ENCODE peak calls at places on chromosome 16, in seven cellular contexts. One of them, this sample, is unnamed.
A peak's percentile ranks its signal among the peaks of the same experiment; 100 is the strongest.

GRCh38 chr16:48628359-48628985 is 18.5 kb upstream of the N4BP1 start:
- DNase-seq in RWPE1: no peak
- DNase-seq in heart left ventricle: no peak
- DNase-seq in upper lobe of left lung: peak; percentile 15
- DNase-seq in mammary epithelial cell: no peak
- DNase-seq in fibroblast of lung: no peak
- DNase-seq in WTC11: no peak
- DNase-seq in this sample: no peak

GRCh38 chr16:72085002-72085401 is 8.4 kb downstream of the TXNL4B start:
- DNase-seq in fibroblast of lung: no peak
- DNase-seq in upper lobe of left lung: no peak
- DNase-seq in mammary epithelial cell: no peak
- DNase-seq in WTC11: no peak
- DNase-seq in RWPE1: no peak
- DNase-seq in heart left ventricle: peak; percentile 58
- DNase-seq in this sample: no peak

GRCh38 chr16:81567987-81568748 is 123.6 kb downstream of the CMIP start:
- DNase-seq in mammary epithelial cell: peak; percentile 81
- DNase-seq in RWPE1: peak; percentile 83
- DNase-seq in heart left ventricle: no peak
- DNase-seq in fibroblast of lung: peak; percentile 61
- DNase-seq in upper lobe of left lung: peak; percentile 54
- DNase-seq in WTC11: no peak
- DNase-seq in this sample: peak; percentile 24

GRCh38 chr16:52212841-52213240 is 334.1 kb downstream of the TOX3 start:
- DNase-seq in upper lobe of left lung: no peak
- DNase-seq in mammary epithelial cell: no peak
- DNase-seq in RWPE1: no peak
- DNase-seq in heart left ventricle: no peak
- DNase-seq in WTC11: no peak
- DNase-seq in fibroblast of lung: no peak
- DNase-seq in this sample: no peak

GRCh38 chr16:83940157-83940556 is 12.9 kb upstream of the OSGIN1 start:
- DNase-seq in WTC11: no peak
- DNase-seq in heart left ventricle: no peak
- DNase-seq in upper lobe of left lung: no peak
- DNase-seq in RWPE1: no peak
- DNase-seq in fibroblast of lung: no peak
- DNase-seq in mammary epithelial cell: no peak
- DNase-seq in this sample: no peak

GRCh38 chr16:4315185-4316102 is at the start of gene GLIS2:
- DNase-seq in upper lobe of left lung: peak; percentile 82
- DNase-seq in WTC11: peak; percentile 82
- DNase-seq in RWPE1: peak; percentile 81
- DNase-seq in fibroblast of lung: peak; percentile 86
- DNase-seq in mammary epithelial cell: peak; percentile 59
- DNase-seq in heart left ventricle: peak; percentile 85
- DNase-seq in this sample: peak; percentile 78

GRCh38 chr16:57152096-57153093 is 33.4 kb downstream of the PSME3IP1 start:
- DNase-seq in fibroblast of lung: no peak
- DNase-seq in WTC11: no peak
- DNase-seq in upper lobe of left lung: no peak
- DNase-seq in heart left ventricle: no peak
- DNase-seq in mammary epithelial cell: no peak
- DNase-seq in RWPE1: no peak
- DNase-seq in this sample: no peak

GRCh38 chr16:55055262-55055661 is 124.6 kb downstream of the IRX5 start:
- DNase-seq in upper lobe of left lung: no peak
- DNase-seq in RWPE1: no peak
- DNase-seq in heart left ventricle: no peak
- DNase-seq in WTC11: no peak
- DNase-seq in mammary epithelial cell: no peak
- DNase-seq in fibroblast of lung: no peak
- DNase-seq in this sample: no peak

GRCh38 chr16:25141648-25142047 is 30.1 kb downstream of the LCMT1 start:
- DNase-seq in mammary epithelial cell: no peak
- DNase-seq in RWPE1: no peak
- DNase-seq in WTC11: no peak
- DNase-seq in upper lobe of left lung: no peak
- DNase-seq in heart left ventricle: no peak
- DNase-seq in fibroblast of lung: peak; percentile 9
- DNase-seq in this sample: no peak

GRCh38 chr16:86970726-86971125 is 346.5 kb downstream of the C16orf95 start:
- DNase-seq in RWPE1: no peak
- DNase-seq in fibroblast of lung: no peak
- DNase-seq in upper lobe of left lung: no peak
- DNase-seq in heart left ventricle: no peak
- DNase-seq in WTC11: no peak
- DNase-seq in mammary epithelial cell: no peak
- DNase-seq in this sample: no peak

GRCh38 chr16:86977076-86977676 is 340.0 kb downstream of the C16orf95 start:
- DNase-seq in mammary epithelial cell: no peak
- DNase-seq in fibroblast of lung: no peak
- DNase-seq in WTC11: no peak
- DNase-seq in RWPE1: no peak
- DNase-seq in upper lobe of left lung: no peak
- DNase-seq in heart left ventricle: no peak
- DNase-seq in this sample: no peak

GRCh38 chr16:86971251-86971650 is 345.9 kb downstream of the C16orf95 start:
- DNase-seq in RWPE1: no peak
- DNase-seq in heart left ventricle: peak; percentile 54
- DNase-seq in WTC11: no peak
- DNase-seq in upper lobe of left lung: no peak
- DNase-seq in mammary epithelial cell: no peak
- DNase-seq in fibroblast of lung: no peak
- DNase-seq in this sample: no peak

GRCh38 chr16:86975445-86975844 is 341.7 kb downstream of the C16orf95 start:
- DNase-seq in heart left ventricle: no peak
- DNase-seq in fibroblast of lung: peak; percentile 96
- DNase-seq in WTC11: peak; percentile 60
- DNase-seq in mammary epithelial cell: peak; percentile 60
- DNase-seq in upper lobe of left lung: no peak
- DNase-seq in RWPE1: peak; percentile 75
- DNase-seq in this sample: no peak

GRCh38 chr16:86974120-86974519 is 343.1 kb downstream of the C16orf95 start:
- DNase-seq in WTC11: no peak
- DNase-seq in fibroblast of lung: no peak
- DNase-seq in mammary epithelial cell: no peak
- DNase-seq in RWPE1: no peak
- DNase-seq in heart left ventricle: no peak
- DNase-seq in upper lobe of left lung: no peak
- DNase-seq in this sample: no peak
- TF ChIP-seq CTCF in WTC11: no peak
- TF ChIP-seq CTCF in fibroblast of lung: no peak
- TF ChIP-seq CTCF in mammary epithelial cell: no peak
- TF ChIP-seq CTCF in RWPE1: no peak
- TF ChIP-seq CTCF in heart left ventricle: no peak
- TF ChIP-seq CTCF in upper lobe of left lung: no peak
- TF ChIP-seq CTCF in this sample: no peak

GRCh38 chr16:31010539-31010938 is at the start of gene STX1B:
- DNase-seq in heart left ventricle: no peak
- DNase-seq in mammary epithelial cell: no peak
- DNase-seq in WTC11: peak; percentile 90
- DNase-seq in RWPE1: no peak
- DNase-seq in upper lobe of left lung: no peak
- DNase-seq in fibroblast of lung: peak; percentile 41
- DNase-seq in this sample: no peak

GRCh38 chr16:31010943-31011342 is 505 bp upstream of the STX1B start:
- DNase-seq in RWPE1: no peak
- DNase-seq in WTC11: no peak
- DNase-seq in heart left ventricle: no peak
- DNase-seq in upper lobe of left lung: no peak
- DNase-seq in fibroblast of lung: no peak
- DNase-seq in mammary epithelial cell: no peak
- DNase-seq in this sample: no peak

DNA sequence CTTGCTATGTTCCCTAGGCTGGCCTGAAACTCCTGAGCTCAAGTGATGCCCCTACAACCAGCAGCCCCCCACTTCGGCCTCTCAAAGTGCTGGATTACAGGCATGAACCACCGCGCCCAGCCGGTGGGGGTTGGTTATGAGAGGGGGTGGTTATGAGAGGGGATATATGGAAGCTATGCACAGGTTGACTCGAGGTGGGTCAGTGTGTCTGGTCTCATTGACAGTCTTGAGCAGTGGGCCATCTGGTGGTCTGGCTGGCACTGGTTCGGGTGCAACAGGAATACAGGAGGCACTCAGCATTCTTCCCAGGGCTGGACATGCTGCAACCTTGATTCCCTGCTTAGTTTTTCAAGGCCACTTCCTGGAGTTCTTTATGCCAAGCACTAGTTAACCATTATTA is 5.6 kb upstream of the STX1B start:
- DNase-seq in heart left ventricle: no peak
- DNase-seq in fibroblast of lung: no peak
- DNase-seq in WTC11: no peak
- DNase-seq in RWPE1: no peak
- DNase-seq in mammary epithelial cell: no peak
- DNase-seq in upper lobe of left lung: no peak
- DNase-seq in this sample: no peak
- TF ChIP-seq CTCF in heart left ventricle: no peak
- TF ChIP-seq CTCF in fibroblast of lung: no peak
- TF ChIP-seq CTCF in WTC11: no peak
- TF ChIP-seq CTCF in RWPE1: no peak
- TF ChIP-seq CTCF in mammary epithelial cell: no peak
- TF ChIP-seq CTCF in upper lobe of left lung: no peak
- TF ChIP-seq CTCF in this sample: no peak

DNA sequence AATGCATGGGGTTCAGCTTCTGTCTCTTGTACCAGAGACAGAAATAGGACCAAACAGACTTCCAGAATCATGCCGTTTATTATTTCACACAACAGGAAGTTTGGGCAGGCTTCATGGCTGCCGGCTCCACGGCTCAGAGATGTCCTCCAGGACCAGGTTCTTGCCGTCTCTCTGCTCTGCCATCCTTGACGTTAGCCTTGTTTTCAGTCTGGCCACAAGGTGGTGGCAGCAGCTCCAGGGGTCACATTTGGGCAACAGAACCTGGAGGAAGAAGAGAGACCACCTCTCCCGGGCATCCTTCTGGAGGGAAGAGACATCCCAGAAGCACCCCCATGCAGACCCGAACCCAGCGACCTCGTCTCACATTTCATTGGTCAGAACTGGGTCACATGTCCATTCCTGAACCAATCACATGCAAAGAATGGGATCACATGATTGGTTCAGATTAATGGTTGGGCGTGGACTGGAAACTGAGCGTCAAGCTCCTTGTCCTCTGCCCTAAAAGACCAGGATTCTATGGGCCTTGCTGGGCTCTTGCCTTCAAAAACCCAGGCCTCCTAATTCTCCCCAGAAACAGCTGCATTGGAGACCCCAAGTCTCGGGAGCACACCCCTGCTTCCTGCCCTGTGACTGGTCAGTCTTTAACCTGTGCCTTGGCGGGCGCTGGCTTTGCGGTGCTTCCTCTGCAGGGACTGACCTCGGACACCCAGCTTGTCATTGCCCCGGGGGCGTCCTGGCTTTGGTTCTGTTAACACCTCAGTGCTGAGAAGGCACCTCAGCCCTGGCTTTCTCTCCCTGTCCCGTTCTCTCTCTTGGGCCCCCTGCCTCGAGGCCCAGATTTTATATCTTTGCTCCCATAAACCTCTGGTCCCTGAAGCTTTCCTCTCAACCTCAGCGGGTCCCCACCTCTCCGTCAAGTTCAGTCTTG is 63.3 kb downstream of the IRF8 start:
- DNase-seq in fibroblast of lung: no peak
- DNase-seq in upper lobe of left lung: no peak
- DNase-seq in RWPE1: no peak
- DNase-seq in mammary epithelial cell: no peak
- DNase-seq in WTC11: no peak
- DNase-seq in heart left ventricle: no peak
- DNase-seq in this sample: no peak
- TF ChIP-seq CTCF in fibroblast of lung: no peak
- TF ChIP-seq CTCF in upper lobe of left lung: no peak
- TF ChIP-seq CTCF in RWPE1: no peak
- TF ChIP-seq CTCF in mammary epithelial cell: no peak
- TF ChIP-seq CTCF in WTC11: no peak
- TF ChIP-seq CTCF in heart left ventricle: no peak
- TF ChIP-seq CTCF in this sample: no peak

GRCh38 chr16:11528053-11528452 is 58.7 kb downstream of the LITAF start:
- DNase-seq in RWPE1: no peak
- DNase-seq in heart left ventricle: no peak
- DNase-seq in mammary epithelial cell: no peak
- DNase-seq in WTC11: no peak
- DNase-seq in upper lobe of left lung: peak; percentile 69
- DNase-seq in fibroblast of lung: no peak
- DNase-seq in this sample: no peak

GRCh38 chr16:11526921-11527320 is 59.8 kb downstream of the LITAF start:
- DNase-seq in RWPE1: no peak
- DNase-seq in heart left ventricle: no peak
- DNase-seq in upper lobe of left lung: no peak
- DNase-seq in mammary epithelial cell: no peak
- DNase-seq in WTC11: no peak
- DNase-seq in fibroblast of lung: no peak
- DNase-seq in this sample: no peak

GRCh38 chr16:11521019-11521418 is 65.7 kb downstream of the LITAF start:
- DNase-seq in RWPE1: no peak
- DNase-seq in fibroblast of lung: no peak
- DNase-seq in mammary epithelial cell: no peak
- DNase-seq in WTC11: no peak
- DNase-seq in upper lobe of left lung: no peak
- DNase-seq in heart left ventricle: no peak
- DNase-seq in this sample: no peak

DNA sequence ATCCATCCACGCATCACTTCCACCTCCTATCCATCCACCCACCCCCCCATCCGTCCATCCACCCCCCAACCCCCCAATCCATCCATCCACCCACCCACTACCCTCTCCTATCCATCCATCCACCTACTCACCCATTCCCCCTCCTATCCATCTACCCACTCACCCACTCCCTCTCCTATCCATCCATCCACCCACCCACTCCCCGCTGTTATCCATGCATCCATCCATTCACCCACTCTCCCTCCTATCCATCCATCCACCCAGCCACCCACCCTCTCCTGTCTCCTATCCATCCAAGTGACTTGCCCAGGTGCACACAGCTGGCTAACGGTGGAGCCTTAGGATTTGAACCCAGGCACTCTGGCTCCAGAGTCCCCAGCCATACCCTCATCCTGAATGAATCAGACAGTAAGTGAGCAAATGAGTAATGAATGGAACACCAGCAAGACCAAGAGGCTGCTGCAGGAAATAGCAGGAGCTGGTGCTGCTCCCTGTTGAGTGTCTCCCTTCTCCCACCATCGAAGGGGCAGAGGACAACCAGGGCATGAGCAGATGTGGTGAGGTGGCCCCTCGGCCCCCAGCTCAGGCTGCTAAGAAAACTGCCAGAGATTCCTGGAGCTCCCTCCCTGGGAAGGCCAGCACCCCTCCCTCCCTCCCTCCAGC is 62.5 kb downstream of the LITAF start:
- DNase-seq in upper lobe of left lung: no peak
- DNase-seq in WTC11: no peak
- DNase-seq in fibroblast of lung: no peak
- DNase-seq in mammary epithelial cell: no peak
- DNase-seq in heart left ventricle: no peak
- DNase-seq in RWPE1: no peak
- DNase-seq in this sample: no peak
- TF ChIP-seq CTCF in upper lobe of left lung: no peak
- TF ChIP-seq CTCF in WTC11: no peak
- TF ChIP-seq CTCF in fibroblast of lung: no peak
- TF ChIP-seq CTCF in mammary epithelial cell: peak; percentile 36
- TF ChIP-seq CTCF in heart left ventricle: no peak
- TF ChIP-seq CTCF in RWPE1: no peak
- TF ChIP-seq CTCF in this sample: no peak

This sample was measured in AG09319.